ENCODE peak calls at places on chromosome 17, in four cellular contexts. W is RWPE1, D is NCI-H1436 treated with DMSO at 0.1 percent for 48 hours, U is NCI-H2171 treated with DMSO at 0.1 percent for 48 hours. I is an unnamed sample.

GRCh38 chr17:2393954-2394749 is 6.7 kb downstream of the MNT start:
- DNase-seq in D (no peak), U (no peak), W (no peak), I (no peak)

GRCh38 chr17:29076722-29077121 is 33.8 kb downstream of the PIPOX start:
- DNase-seq in D (no peak), U (no peak), W (no peak), I (no peak)

GRCh38 chr17:73304971-73305786 is 6.6 kb downstream of the CDC42EP4 start:
- DNase-seq in U (peak; percentile 83), W (peak; percentile 38), D (no peak), I (no peak)

GRCh38 chr17:68184141-68184571 is 63.7 kb upstream of the AMZ2 start:
- DNase-seq in U (no peak), D (no peak), W (peak; percentile 41), I (no peak)

GRCh38 chr17:59848778-59849177 is 44.0 kb downstream of the TUBD1 start:
- DNase-seq in U (no peak), D (no peak), W (no peak), I (no peak)

GRCh38 chr17:30296499-30297038 is 4.8 kb upstream of the BLMH start:
- DNase-seq in W (no peak), D (no peak), U (no peak), I (no peak)

GRCh38 chr17:45841883-45842525 is 2.7 kb upstream of the SPPL2C start:
- DNase-seq in U (peak; percentile 89), D (peak; percentile 60), W (peak; percentile 41), I (no peak)

GRCh38 chr17:76562734-76563148 is 22.9 kb downstream of the PRCD start:
- DNase-seq in U (no peak), W (peak; percentile 76), D (no peak), I (peak; percentile 57)

GRCh38 chr17:373616-374225 is 21.1 kb upstream of the RPH3AL start:
- DNase-seq in U (no peak), D (no peak), W (peak; percentile 49), I (no peak)

GRCh38 chr17:53217311-53217710 is 605.4 kb upstream of the KIF2B start:
- DNase-seq in U (no peak), W (peak; percentile 0), D (no peak), I (no peak)

GRCh38 chr17:41635121-41636097 is 11.0 kb upstream of the KRT17 start:
- DNase-seq in U (no peak), D (no peak), W (no peak), I (no peak)

GRCh38 chr17:45172541-45173286 is 11.0 kb downstream of the HEXIM2 start:
- DNase-seq in D (peak; percentile 64), W (peak; percentile 89), U (no peak), I (peak; percentile 59)

GRCh38 chr17:7922499-7923289 is 6.6 kb upstream of the RNF227 start:
- DNase-seq in W (peak; percentile 56), U (no peak), D (peak; percentile 24), I (no peak)

GRCh38 chr17:57604771-57605733 is 140.0 kb downstream of the CCDC182 start:
- DNase-seq in D (peak; percentile 89), U (peak; percentile 96), W (no peak), I (no peak)

GRCh38 chr17:15463363-15463762 is 4.1 kb downstream of the CDRT4 start:
- DNase-seq in U (no peak), D (no peak), W (peak; percentile 27), I (peak; percentile 9)

GRCh38 chr17:43578699-43579569 is 32.8 kb upstream of the ETV4 start:
- DNase-seq in U (peak; percentile 5), D (no peak), W (no peak), I (no peak)

I was measured in fibroblast of the conjunctiva.